ENCODE peak calls at places on chromosomes 3 and 15, in ten cellular contexts. K is activated T-cell treated with anti-CD3 and anti-CD28 coated beads for 4 hours; W is iPS DF 6.9; S is Kasumi-1; E is stimulated activated CD8-positive, alpha-beta memory T cell treated with anti-CD3 and anti-CD28 coated beads, Interleukin-7, amount 100 ng/mL, for 24 hours; V is NCI-H774; M is GDM1; X is foreskin melanocyte; O is naive B cell; B is H54. U is an unnamed sample.

GRCh38 chr15:38538328-38539007 is 26.1 kb downstream of the RASGRP1 start:
- DNase-seq in X (no peak), M (no peak), K (no peak), S (no peak), B (no peak), V (no peak), E (no peak), O (no peak), W (no peak), U (no peak)

GRCh38 chr3:125202197-125202596 is 10.4 kb downstream of the SLC12A8 start:
- DNase-seq in K (no peak), S (peak), V (no peak), O (no peak), M (no peak), X (no peak), W (no peak), B (no peak), E (no peak), U (peak)

GRCh38 chr3:159787794-159788205 is 200.8 kb upstream of the IL12A start:
- DNase-seq in E (no peak), O (no peak), S (no peak), W (no peak), V (no peak), K (no peak), X (no peak), B (no peak), M (no peak), U (no peak)

GRCh38 chr3:43523454-43524053 is 98.3 kb downstream of the ANO10 start:
- DNase-seq in B (no peak), E (no peak), W (no peak), X (no peak), S (no peak), V (no peak), K (no peak), O (no peak), M (no peak), U (no peak)

GRCh38 chr3:185151959-185152432 is 864 bp downstream of the C3orf70 start:
- DNase-seq in W (no peak), K (no peak), S (peak), O (no peak), X (no peak), E (no peak), M (no peak), V (no peak), B (no peak), U (no peak)

GRCh38 chr15:59830873-59831272 is 141.8 kb upstream of the BNIP2 start:
- DNase-seq in O (no peak), B (no peak), K (no peak), S (no peak), X (no peak), V (no peak), W (no peak), M (no peak), E (no peak), U (no peak)

GRCh38 chr3:42507252-42507651 is 4.8 kb downstream of the VIPR1 start:
- DNase-seq in E (no peak), W (no peak), O (no peak), X (no peak), V (no peak), S (no peak), M (no peak), K (no peak), B (no peak), U (no peak)

GRCh38 chr15:70512772-70513362 is 250.5 kb downstream of the UACA start:
- DNase-seq in W (peak), B (peak), X (no peak), S (peak), M (peak), O (no peak), V (peak), K (no peak), E (no peak), U (peak)

GRCh38 chr3:113211370-113212154 is at the start of gene BOC:
- DNase-seq in K (no peak), E (no peak), M (no peak), W (no peak), S (no peak), B (peak), O (no peak), X (peak), V (no peak), U (peak)

GRCh38 chr3:167700046-167700445 is 34.6 kb downstream of the PDCD10 start:
- DNase-seq in O (no peak), K (no peak), X (no peak), W (no peak), E (no peak), V (no peak), M (no peak), S (no peak), B (no peak), U (no peak)

GRCh38 chr3:57331078-57331477 is 38.6 kb upstream of the ASB14 start:
- DNase-seq in O (no peak), K (no peak), E (no peak), W (no peak), S (peak), X (no peak), B (no peak), V (peak), M (no peak), U (peak)

GRCh38 chr15:73002509-73002908 is 49.8 kb upstream of the NEO1 start:
- DNase-seq in O (no peak), B (no peak), W (no peak), M (no peak), E (no peak), X (no peak), V (no peak), S (no peak), K (no peak), U (no peak)

GRCh38 chr3:1037631-1038030 is 55.2 kb upstream of the CNTN6 start:
- DNase-seq in E (no peak), K (no peak), W (no peak), B (no peak), M (no peak), V (no peak), O (no peak), S (no peak), X (no peak), U (no peak)

GRCh38 chr3:43765417-43766030 is 74.8 kb downstream of the ABHD5 start:
- DNase-seq in K (no peak), B (no peak), E (no peak), X (no peak), O (no peak), W (no peak), S (no peak), V (no peak), M (no peak), U (no peak)

GRCh38 chr3:128385080-128385832 is 81.4 kb downstream of the DNAJB8 start:
- DNase-seq in O (no peak), V (no peak), S (no peak), W (no peak), K (no peak), B (peak), M (no peak), X (no peak), E (no peak), U (no peak)

GRCh38 chr15:65032823-65033537 is 3.5 kb upstream of the MTFMT start:
- DNase-seq in M (peak), E (no peak), W (peak), B (peak), X (peak), S (peak), V (peak), O (peak), K (peak), U (peak)

GRCh38 chr3:37909067-37909911 is 47.6 kb downstream of the CTDSPL start:
- DNase-seq in X (peak), W (no peak), O (no peak), K (no peak), M (no peak), B (peak), V (no peak), S (peak), E (no peak), U (no peak)

GRCh38 chr3:35932995-35933394 is 293.7 kb downstream of the ARPP21 start:
- DNase-seq in V (no peak), B (no peak), M (no peak), K (no peak), X (peak), S (no peak), E (no peak), W (no peak), O (no peak), U (no peak)

GRCh38 chr3:142958707-142959106 is 4.8 kb downstream of the PAQR9 start:
- DNase-seq in S (no peak), E (no peak), X (no peak), W (no peak), B (peak), O (no peak), V (no peak), K (no peak), M (no peak), U (no peak)

GRCh38 chr3:24923565-24923964 is 428.9 kb upstream of the THRB start:
- DNase-seq in S (no peak), E (no peak), K (no peak), V (no peak), B (no peak), X (no peak), O (no peak), W (no peak), M (no peak), U (no peak)

GRCh38 chr3:100158877-100159563 is 44.7 kb upstream of the FILIP1L start:
- DNase-seq in X (no peak), E (no peak), K (no peak), M (no peak), V (no peak), W (no peak), S (no peak), O (no peak), B (no peak), U (no peak)

GRCh38 chr15:77533530-77533929 is 99.2 kb downstream of the LINGO1 start:
- DNase-seq in V (no peak), K (no peak), W (no peak), X (no peak), M (no peak), B (no peak), O (no peak), E (no peak), S (no peak), U (peak)

U was measured in GM23338.